ENCODE peak calls at places on chromosome 16, in ten cellular contexts. G is A549, Z is HCT116, P is HepG2, E is endothelial cell of umbilical vein, D is NB4, M is WTC11, C is GM12878, S is K562, F is SK-N-SH. V is an unnamed sample.
A peak's percentile ranks its signal among the peaks of the same experiment; 100 is the strongest.

GRCh38 chr16:91484-91883 is 13.5 kb downstream of the MPG start:
- DNase-seq in G (no peak), E (no peak), P (no peak), M (no peak), F (no peak), S (no peak), C (no peak), D (no peak), Z (no peak), V (no peak)

GRCh38 chr16:68345351-68345810 is 34.6 kb downstream of the PRMT7 start:
- DNase-seq in C (no peak), D (no peak), Z (no peak), G (no peak), F (no peak), E (no peak), S (no peak), P (no peak), M (no peak), V (no peak)

GRCh38 chr16:70577256-70577698 is 53.7 kb downstream of the SF3B3 start:
- DNase-seq in M (no peak), D (no peak), C (no peak), P (no peak), Z (peak; percentile 8), S (no peak), G (no peak), F (no peak), E (peak; percentile 46), V (no peak)

GRCh38 chr16:3007957-3008748 is 4.6 kb upstream of the CLDN9 start:
- DNase-seq in C (no peak), M (peak; percentile 89), D (peak; percentile 88), Z (no peak), F (no peak), S (peak; percentile 73), G (no peak), P (no peak), E (no peak), V (peak; percentile 89)

GRCh38 chr16:58684001-58684353 is 593 bp downstream of the SLC38A7 start:
- DNase-seq in E (peak; percentile 30), S (peak; percentile 23), P (no peak), Z (no peak), D (peak; percentile 20), M (no peak), G (no peak), F (no peak), C (no peak), V (no peak)

GRCh38 chr16:46673320-46674013 is 15.5 kb downstream of the VPS35 start:
- DNase-seq in G (peak; percentile 78), Z (peak; percentile 51), S (peak; percentile 82), F (peak; percentile 75), P (peak; percentile 79), M (peak; percentile 62), C (peak; percentile 27), D (peak; percentile 79), E (peak; percentile 62), V (no peak)

GRCh38 chr16:90047714-90048346 is 28.6 kb upstream of the DBNDD1 start:
- DNase-seq in S (peak; percentile 15), G (no peak), Z (no peak), D (no peak), E (no peak), P (no peak), M (peak; percentile 44), C (no peak), F (peak; percentile 94), V (peak; percentile 63)

GRCh38 chr16:28108590-28109247 is 45.2 kb upstream of the GSG1L start:
- DNase-seq in C (no peak), P (no peak), D (no peak), M (no peak), E (no peak), Z (no peak), S (no peak), F (no peak), G (no peak), V (no peak)

GRCh38 chr16:72536673-72537435 is 364.9 kb upstream of the PMFBP1 start:
- DNase-seq in D (no peak), P (no peak), C (no peak), F (no peak), Z (no peak), M (no peak), E (no peak), S (no peak), G (no peak), V (no peak)

GRCh38 chr16:85149776-85150175 is 37.5 kb upstream of the CIBAR2 start:
- DNase-seq in Z (no peak), M (no peak), P (no peak), G (no peak), F (no peak), S (no peak), D (no peak), C (no peak), E (no peak), V (no peak)

GRCh38 chr16:85569615-85570212 is 43.4 kb upstream of the GSE1 start:
- DNase-seq in Z (no peak), F (peak; percentile 65), S (peak; percentile 96), C (peak; percentile 74), G (no peak), E (no peak), D (peak; percentile 92), M (no peak), P (no peak), V (no peak)

GRCh38 chr16:3650631-3651265 is 3.7 kb upstream of the DNASE1 start:
- DNase-seq in D (no peak), G (no peak), S (no peak), P (no peak), F (no peak), C (no peak), Z (no peak), M (peak; percentile 8), E (no peak), V (peak; percentile 35)

GRCh38 chr16:88955906-88956305 is 21.1 kb downstream of the CBFA2T3 start:
- DNase-seq in C (no peak), S (no peak), F (no peak), Z (no peak), G (no peak), P (no peak), D (no peak), E (no peak), M (no peak), V (no peak)

DNA sequence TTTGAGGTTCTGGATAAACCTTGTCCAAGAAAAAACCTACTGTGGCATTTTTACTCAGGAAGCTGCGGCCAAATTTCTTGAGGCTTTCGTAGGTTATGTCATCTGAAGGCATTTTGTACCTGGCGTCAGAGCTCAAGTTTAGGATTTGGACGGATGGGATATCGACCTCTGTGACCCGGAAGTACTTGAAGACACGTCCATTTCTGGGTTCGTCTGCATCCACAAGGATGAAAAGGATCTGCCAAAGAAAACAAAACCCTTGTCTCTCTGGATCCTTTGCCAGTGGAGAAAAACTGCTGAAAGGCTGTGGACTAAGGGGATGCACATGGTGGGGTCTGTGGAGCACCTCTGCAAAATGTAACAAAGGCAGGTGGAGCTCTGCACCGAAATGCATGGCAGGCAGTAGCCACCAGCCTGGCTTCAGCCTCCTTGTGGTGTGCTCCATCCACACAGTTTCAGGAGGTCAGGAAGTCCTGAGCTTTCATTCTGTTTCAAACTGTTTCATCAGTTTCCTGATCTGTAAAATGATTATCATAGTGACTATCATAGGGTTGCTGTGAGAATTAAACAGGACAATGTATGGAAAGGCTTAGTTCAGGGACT is 17.0 kb upstream of the UMOD start:
- DNase-seq in E (no peak), P (no peak), S (no peak), G (no peak), Z (no peak), M (no peak), C (no peak), F (no peak), D (no peak), V (no peak)
- TF ChIP-seq MAX in E (no peak), P (no peak), S (no peak), G (no peak), Z (no peak), M (no peak), C (no peak), F (no peak), D (no peak), V (no peak)

DNA sequence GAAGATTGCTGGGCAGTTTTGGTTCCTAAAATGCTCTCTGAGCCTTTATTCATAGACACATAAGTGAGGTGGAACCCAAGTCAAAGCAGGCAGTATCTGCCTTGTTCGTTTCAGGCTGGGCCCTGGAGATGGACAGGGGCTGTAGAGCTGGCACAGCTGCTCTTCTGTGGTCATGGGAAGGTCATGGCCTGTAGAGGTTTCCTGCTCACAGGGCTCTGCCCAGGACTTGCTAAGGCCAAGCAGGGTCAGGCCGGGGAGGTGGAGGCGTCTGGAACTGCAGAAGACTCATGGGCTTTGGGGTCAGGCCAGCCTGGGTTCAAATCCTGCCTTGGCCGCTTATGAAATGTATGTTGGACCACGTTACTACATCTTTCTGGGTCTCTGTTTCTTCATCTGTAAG is 50.2 kb downstream of the IRX5 start:
- DNase-seq in S (no peak), P (no peak), D (no peak), C (no peak), G (no peak), M (no peak), F (no peak), E (no peak), Z (no peak), V (no peak)
- TF ChIP-seq MAX in S (no peak), P (no peak), D (no peak), C (no peak), G (no peak), M (no peak), F (no peak), E (no peak), Z (no peak), V (no peak)

GRCh38 chr16:51155901-51156810 is 5.1 kb upstream of the SALL1 start:
- DNase-seq in P (no peak), C (no peak), F (peak; percentile 28), E (no peak), D (no peak), G (peak; percentile 13), M (peak; percentile 41), Z (no peak), S (no peak), V (peak; percentile 70)

GRCh38 chr16:51153275-51153991 is 2.4 kb upstream of the SALL1 start:
- DNase-seq in S (no peak), C (no peak), F (peak; percentile 35), P (no peak), M (peak; percentile 44), Z (no peak), D (no peak), E (no peak), G (no peak), V (no peak)

GRCh38 chr16:51152691-51153261 is 1.7 kb upstream of the SALL1 start:
- DNase-seq in Z (no peak), M (no peak), P (no peak), E (no peak), G (no peak), S (no peak), C (no peak), D (no peak), F (peak; percentile 42), V (peak; percentile 78)

GRCh38 chr16:51155199-51155607 is 4.1 kb upstream of the SALL1 start:
- DNase-seq in G (no peak), Z (no peak), E (no peak), S (no peak), P (no peak), M (peak; percentile 53), D (no peak), F (peak; percentile 24), C (no peak), V (no peak)

GRCh38 chr16:51154271-51155171 is 3.5 kb upstream of the SALL1 start:
- DNase-seq in F (peak; percentile 33), Z (no peak), D (no peak), M (peak; percentile 71), G (no peak), P (no peak), E (no peak), S (no peak), C (no peak), V (no peak)
- TF ChIP-seq MAX in F (no peak), Z (no peak), D (no peak), M (peak; percentile 35), G (no peak), P (no peak), E (no peak), S (no peak), C (no peak), V (no peak)

GRCh38 chr16:49338867-49339266 is 34.7 kb upstream of the C16orf78 start:
- DNase-seq in P (no peak), E (no peak), F (no peak), M (no peak), G (no peak), S (no peak), D (no peak), Z (no peak), C (no peak), V (no peak)
- TF ChIP-seq MAX in P (no peak), E (no peak), F (no peak), M (no peak), G (no peak), S (no peak), D (no peak), Z (no peak), C (no peak), V (no peak)

V was measured in H1.